ENCODE peak calls at places on chromosome 18, in five cellular contexts. S is cardiac muscle cell; U is astrocyte; B is left ventricle myocardium inferior; O is naive thymus-derived CD4-positive, alpha-beta T cell. J is an unnamed sample. For H3K4me1, the result is how much of the 10 kb centered on the place peaks cover.

GRCh38 chr18:10120622-10121021 is 206.8 kb downstream of the VAPA start:
- DNase-seq in S (no peak), U (no peak), B (no peak), O (no peak), J (no peak)

GRCh38 chr18:79570266-79571201 is 109.1 kb upstream of the CTDP1 start:
- DNase-seq in S (peak), U (peak), B (no peak), O (no peak), J (no peak)

GRCh38 chr18:6683112-6683876 is 46.2 kb upstream of the ARHGAP28 start:
- DNase-seq in S (no peak), U (no peak), B (no peak), O (no peak), J (no peak)

GRCh38 chr18:11883153-11883552 is 25.0 kb downstream of the MPPE1 start:
- DNase-seq in S (no peak), U (no peak), B (no peak), O (no peak), J (no peak)

GRCh38 chr18:21454725-21455124 is 145.8 kb downstream of the ESCO1 start:
- DNase-seq in S (no peak), U (no peak), B (no peak), O (no peak), J (no peak)

GRCh38 chr18:8341481-8342230 is 267.6 kb upstream of the RAB12 start:
- DNase-seq in S (peak), U (peak), B (no peak), O (no peak), J (no peak)

GRCh38 chr18:61992923-61993322 is 100.1 kb upstream of the RNF152 start:
- DNase-seq in S (peak), U (peak), B (no peak), O (no peak), J (no peak)

GRCh38 chr18:12014976-12015696 is 33.8 kb downstream of the IMPA2 start:
- DNase-seq in S (no peak), U (no peak), B (no peak), O (no peak), J (no peak)

GRCh38 chr18:24273596-24273995 is 124.0 kb downstream of the OSBPL1A start:
- DNase-seq in S (no peak), U (no peak), B (no peak), O (no peak), J (no peak)

GRCh38 chr18:13264091-13264777 is 45.7 kb downstream of the LDLRAD4 start:
- DNase-seq in S (peak), U (peak), B (peak), O (no peak), J (no peak)

GRCh38 chr18:63708650-63709049 is 5.9 kb downstream of the SERPINB11 start:
- DNase-seq in S (no peak), U (peak), B (no peak), O (no peak), J (no peak)

GRCh38 chr18:37516361-37516853 is 49.2 kb downstream of the CELF4 start:
- DNase-seq in S (no peak), U (no peak), B (no peak), O (no peak), J (no peak)

GRCh38 chr18:75070625-75071483 is 138.1 kb downstream of the PTGR3 start:
- DNase-seq in S (peak), U (peak), B (no peak), O (peak), J (peak)

GRCh38 chr18:41992066-41992465 is 37.0 kb downstream of the PIK3C3 start:
- DNase-seq in S (no peak), U (peak), B (no peak), O (no peak), J (no peak)

GRCh38 chr18:80171190-80171872 is 62.3 kb downstream of the ADNP2 start:
- DNase-seq in S (peak), U (peak), B (peak), O (no peak), J (peak)

GRCh38 chr18:51164327-51165290 is 32.9 kb downstream of the MEX3C start:
- DNase-seq in S (peak), U (peak), B (no peak), O (no peak), J (no peak)

GRCh38 chr18:13580351-13580750 is 146.0 kb downstream of the FAM210A start:
- DNase-seq in S (no peak), U (no peak), B (no peak), O (no peak), J (no peak)

GRCh38 chr18:7017013-7017412 is 100.6 kb downstream of the LAMA1 start:
- DNase-seq in S (no peak), U (no peak), B (no peak), O (no peak), J (no peak)

GRCh38 chr18:57705861-57706590 is 84.4 kb upstream of the NARS1 start:
- DNase-seq in S (no peak), U (no peak), B (no peak), O (no peak), J (no peak)

GRCh38 chr18:48997985-48998831 is 47.4 kb upstream of the SMAD7 start:
- DNase-seq in S (peak), U (peak), B (peak), O (no peak), J (no peak)

GRCh38 chr18:34661464-34662087 is 48.5 kb upstream of the DTNA start:
- DNase-seq in S (peak), U (peak), B (no peak), O (no peak), J (no peak)

GRCh38 chr18:12233378-12233777 is 20.8 kb upstream of the CIDEA start:
- DNase-seq in S (peak), U (peak), B (no peak), O (no peak), J (no peak)

GRCh38 chr18:76751538-76751890 is 70.8 kb upstream of the ZNF236 start:
- DNase-seq in S (no peak), U (no peak), B (no peak), O (no peak), J (no peak)

GRCh38 chr18:10289265-10289664 is 165.2 kb upstream of the APCDD1 start:
- DNase-seq in S (no peak), U (no peak), B (no peak), O (no peak), J (no peak)

GRCh38 chr18:80126797-80127196 is 17.7 kb downstream of the ADNP2 start:
- DNase-seq in S (no peak), U (no peak), B (no peak), O (peak), J (no peak)

GRCh38 chr18:55396979-55397378 is 191.0 kb downstream of the TCF4 start:
- DNase-seq in S (no peak), U (peak), B (no peak), O (no peak), J (no peak)
- H3K27ac ChIP-seq in S (no peak), U (no peak), B (peak), O (no peak), J (no peak)

GRCh38 chr18:26192233-26192632 is 34.0 kb upstream of the TAF4B start:
- DNase-seq in S (no peak), U (no peak), B (no peak), O (no peak), J (no peak)

GRCh38 chr18:26185267-26185666 is 41.0 kb upstream of the TAF4B start:
- DNase-seq in S (peak), U (no peak), B (no peak), O (no peak), J (no peak)

GRCh38 chr18:26190506-26190905 is 35.7 kb upstream of the TAF4B start:
- DNase-seq in S (no peak), U (no peak), B (no peak), O (peak), J (peak)
- H3K4me1 ChIP-seq in S (under half), U (under half), B (under half), O (under half), J (under half)

GRCh38 chr18:36316246-36316645 is 18.7 kb downstream of the FHOD3 start:
- DNase-seq in S (no peak), U (no peak), B (no peak), O (no peak), J (no peak)

GRCh38 chr18:36312806-36313395 is 15.4 kb downstream of the FHOD3 start:
- DNase-seq in S (peak), U (peak), B (no peak), O (no peak), J (no peak)

GRCh38 chr18:36314098-36314497 is 16.6 kb downstream of the FHOD3 start:
- DNase-seq in S (peak), U (peak), B (no peak), O (no peak), J (no peak)

GRCh38 chr18:36315736-36316135 is 18.2 kb downstream of the FHOD3 start:
- DNase-seq in S (peak), U (peak), B (no peak), O (no peak), J (no peak)

GRCh38 chr18:36314754-36315153 is 17.2 kb downstream of the FHOD3 start:
- DNase-seq in S (peak), U (peak), B (no peak), O (no peak), J (no peak)
- H3K27ac ChIP-seq in S (peak), U (peak), B (peak), O (no peak), J (no peak)

GRCh38 chr18:47908523-47909039 is 21.9 kb downstream of the SMAD2 start:
- DNase-seq in S (no peak), U (no peak), B (no peak), O (no peak), J (no peak)
- H3K4me1 ChIP-seq in S (under half), U (under half), B (half or more), O (under half), J (under half)

DNA sequence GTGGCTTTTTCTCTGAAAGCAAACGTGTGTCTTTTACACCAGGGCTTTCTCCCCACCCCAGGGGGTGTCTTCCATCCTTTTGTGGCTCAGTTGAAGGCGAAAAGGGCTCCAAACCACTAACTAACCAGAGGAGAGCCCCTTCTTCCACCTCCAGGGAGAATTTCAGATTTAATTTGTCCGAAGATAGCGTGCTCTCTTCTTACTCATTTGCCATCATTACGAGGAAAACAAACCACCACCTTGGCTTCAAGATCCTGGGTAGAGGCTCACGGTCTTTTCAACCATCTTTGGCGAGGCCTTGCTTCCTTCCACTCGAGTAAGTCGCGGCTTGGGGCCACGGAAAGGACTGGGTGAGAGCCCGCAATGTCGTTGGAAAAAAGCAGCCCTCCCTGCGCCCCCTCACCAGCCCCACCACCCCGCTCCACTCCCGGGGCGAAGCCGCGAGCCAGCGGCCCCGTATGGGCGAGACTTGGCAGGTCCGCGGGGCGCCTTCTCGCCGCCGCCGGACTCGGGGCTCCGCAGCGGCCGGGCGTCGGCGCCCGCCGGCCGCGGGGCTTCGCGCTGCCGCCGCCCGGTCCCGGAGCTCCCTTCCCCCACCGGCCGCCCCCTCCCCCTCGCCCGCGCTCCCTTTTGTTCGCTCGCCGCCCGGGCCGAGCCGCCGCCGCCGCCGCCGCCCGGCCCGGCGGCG is 1.7 kb upstream of the ZNF532 start:
- DNase-seq in S (no peak), U (peak), B (peak), O (peak), J (peak)
- H3K27ac ChIP-seq in S (peak), U (peak), B (peak), O (no peak), J (peak)

J was measured in CD4-positive, CD25-positive, alpha-beta regulatory T cell.